ENCODE peak calls at places on chromosome 4, in four cellular contexts. X is cardiac muscle cell; A is left ventricle myocardium inferior; K is CD4-positive, alpha-beta T cell. Q is an unnamed sample.

GRCh38 chr4:8295471-8295870 is 25.9 kb downstream of the HTRA3 start:
- DNase-seq in A (no peak), X (no peak), K (no peak), Q (no peak)

GRCh38 chr4:6452897-6453687 is 19.3 kb downstream of the PPP2R2C start:
- DNase-seq in K (no peak), A (no peak), X (no peak), Q (no peak)

GRCh38 chr4:125085-125820 is 952 bp downstream of the ZNF718 start:
- DNase-seq in X (peak), K (peak), A (peak), Q (no peak)

GRCh38 chr4:30256105-30256828 is 463.9 kb upstream of the PCDH7 start:
- DNase-seq in X (no peak), K (no peak), A (no peak), Q (no peak)

GRCh38 chr4:66558651-66559050 is 888.4 kb upstream of the EPHA5 start:
- DNase-seq in A (no peak), K (no peak), X (no peak), Q (no peak)

GRCh38 chr4:82360298-82361177 is 13.3 kb downstream of the HNRNPD start:
- DNase-seq in A (no peak), K (no peak), X (peak), Q (no peak)

GRCh38 chr4:112840061-112840460 is 203.1 kb downstream of the LARP7 start:
- DNase-seq in X (no peak), A (no peak), K (no peak), Q (no peak)

GRCh38 chr4:150080335-150080734 is 2.1 kb downstream of the DCLK2 start:
- DNase-seq in A (no peak), K (no peak), X (peak), Q (no peak)

GRCh38 chr4:89674876-89675459 is 162.0 kb downstream of the SNCA start:
- DNase-seq in X (no peak), K (no peak), A (no peak), Q (no peak)

GRCh38 chr4:24285759-24286158 is 298.6 kb downstream of the DHX15 start:
- DNase-seq in X (no peak), K (no peak), A (no peak), Q (no peak)

GRCh38 chr4:4541040-4541631 is 712 bp downstream of the STX18 start:
- DNase-seq in A (no peak), X (peak), K (no peak), Q (no peak)

GRCh38 chr4:924107-925096 is 7.7 kb downstream of the GAK start:
- DNase-seq in X (peak), A (no peak), K (no peak), Q (no peak)

GRCh38 chr4:6076391-6076790 is 58.2 kb upstream of the C4orf50 start:
- DNase-seq in K (no peak), X (no peak), A (no peak), Q (no peak)

GRCh38 chr4:84965558-84966381 is 720 bp downstream of the WDFY3 start:
- DNase-seq in X (peak), K (no peak), A (peak), Q (peak)

GRCh38 chr4:124933521-124933920 is 221.0 kb upstream of the ANKRD50 start:
- DNase-seq in X (no peak), A (no peak), K (no peak), Q (no peak)

GRCh38 chr4:89308161-89308500 is 531 bp upstream of the GPRIN3 start:
- DNase-seq in A (no peak), X (no peak), K (no peak), Q (no peak)

GRCh38 chr4:27248829-27249228 is 388.2 kb downstream of the STIM2 start:
- DNase-seq in A (no peak), K (no peak), X (no peak), Q (no peak)

GRCh38 chr4:14218641-14219040 is 591.1 kb upstream of the BOD1L1 start:
- DNase-seq in K (no peak), A (no peak), X (no peak), Q (no peak)

GRCh38 chr4:48780867-48781219 is 764 bp upstream of the FRYL start:
- DNase-seq in X (peak), A (no peak), K (peak), Q (no peak)

GRCh38 chr4:55355555-55355954 is 9.5 kb downstream of the SRD5A3 start:
- DNase-seq in K (no peak), X (no peak), A (no peak), Q (no peak)

GRCh38 chr4:8101796-8102355 is 56.7 kb downstream of the ABLIM2 start:
- DNase-seq in K (no peak), X (no peak), A (no peak), Q (no peak)

GRCh38 chr4:171719691-171720090 is 93.5 kb upstream of the GALNTL6 start:
- DNase-seq in X (no peak), A (no peak), K (no peak), Q (no peak)

GRCh38 chr4:186948361-186949291 is 225.0 kb upstream of the FAT1 start:
- DNase-seq in A (no peak), X (peak), K (no peak), Q (no peak)

GRCh38 chr4:47704693-47705325 is 133.1 kb downstream of the CORIN start:
- DNase-seq in X (peak), K (no peak), A (peak), Q (no peak)

GRCh38 chr4:103375278-103375677 is 177.1 kb upstream of the CENPE start:
- DNase-seq in K (no peak), A (no peak), X (peak), Q (no peak)

GRCh38 chr4:6079965-6080364 is 61.7 kb upstream of the C4orf50 start:
- DNase-seq in K (no peak), X (no peak), A (no peak), Q (no peak)

GRCh38 chr4:25031077-25031606 is 396 bp upstream of the LGI2 start:
- DNase-seq in A (peak), X (peak), K (no peak), Q (no peak)

GRCh38 chr4:108762559-108763225 is at the start of gene ETNPPL:
- DNase-seq in K (no peak), A (peak), X (peak), Q (peak)

GRCh38 chr4:72875545-72875944 is 194.0 kb downstream of the COX18 start:
- DNase-seq in X (no peak), A (no peak), K (no peak), Q (no peak)

GRCh38 chr4:128768373-128768996 is 41.0 kb upstream of the JADE1 start:
- DNase-seq in K (no peak), X (peak), A (no peak), Q (no peak)

GRCh38 chr4:82382756-82383155 is 9.0 kb upstream of the HNRNPD start:
- DNase-seq in K (no peak), A (no peak), X (no peak), Q (no peak)

GRCh38 chr4:67052981-67053380 is 492.3 kb downstream of the CENPC start:
- DNase-seq in X (no peak), A (no peak), K (no peak), Q (no peak)

GRCh38 chr4:95204267-95204835 is 344.4 kb downstream of the UNC5C start:
- DNase-seq in X (peak), A (no peak), K (no peak), Q (no peak)

GRCh38 chr4:156575430-156576073 is 396.0 kb downstream of the PDGFC start:
- DNase-seq in X (peak), K (no peak), A (no peak), Q (no peak)

GRCh38 chr4:89299153-89299789 is 8.3 kb downstream of the GPRIN3 start:
- DNase-seq in K (no peak), X (no peak), A (no peak), Q (no peak)

GRCh38 chr4:37905526-37906169 is 14.8 kb downstream of the TBC1D1 start:
- DNase-seq in K (no peak), X (no peak), A (no peak), Q (no peak)

GRCh38 chr4:1053080-1053661 is 41.7 kb downstream of the FGFRL1 start:
- DNase-seq in X (peak), A (no peak), K (no peak), Q (no peak)

GRCh38 chr4:136025540-136025939 is 1506.8 kb downstream of the PCDH18 start:
- DNase-seq in K (no peak), X (no peak), A (no peak), Q (no peak)

GRCh38 chr4:69523385-69524132 is 27.9 kb upstream of the UGT2B4 start:
- DNase-seq in A (no peak), X (peak), K (no peak), Q (no peak)

DNA sequence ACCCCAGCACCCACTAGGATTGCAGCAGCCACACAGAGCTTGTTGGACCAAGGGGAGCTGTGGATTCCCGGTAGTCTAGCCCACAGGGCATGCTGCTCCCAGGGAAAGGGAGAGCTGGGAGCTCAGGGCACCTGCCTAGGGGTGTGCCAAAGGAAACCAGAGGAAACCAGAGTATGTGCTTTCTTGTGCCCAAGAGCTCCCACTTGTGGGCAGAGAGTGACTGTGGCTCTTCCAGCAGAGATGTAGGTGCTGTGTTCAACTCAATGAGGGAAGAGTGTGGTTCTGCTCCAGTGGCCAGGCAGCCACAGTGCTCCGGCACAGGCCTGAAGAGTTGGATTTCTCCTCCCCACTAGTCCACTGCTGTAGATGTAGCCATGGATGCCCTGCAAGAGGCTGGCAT is 1050.0 kb upstream of the INTU start:
- DNase-seq in A (no peak), K (no peak), X (no peak), Q (no peak)
- TF ChIP-seq CTCF in A (no peak), K (no peak), X (peak), Q (peak)

GRCh38 chr4:16289872-16290554 is 63.7 kb upstream of the TAPT1 start:
- DNase-seq in K (no peak), A (no peak), X (peak), Q (no peak)
- TF ChIP-seq CTCF in K (peak), A (peak), X (peak), Q (peak)

GRCh38 chr4:122146652-122147051 is 5.5 kb upstream of the BLTP1 start:
- DNase-seq in K (no peak), X (no peak), A (no peak), Q (no peak)

GRCh38 chr4:122152699-122153328 is 683 bp downstream of the BLTP1 start:
- DNase-seq in X (peak), A (peak), K (peak), Q (peak)

GRCh38 chr4:122150896-122151295 is 1.2 kb upstream of the BLTP1 start:
- DNase-seq in A (no peak), K (no peak), X (no peak), Q (no peak)

GRCh38 chr4:122156819-122157218 is 4.7 kb downstream of the BLTP1 start:
- DNase-seq in A (no peak), K (no peak), X (peak), Q (no peak)

DNA sequence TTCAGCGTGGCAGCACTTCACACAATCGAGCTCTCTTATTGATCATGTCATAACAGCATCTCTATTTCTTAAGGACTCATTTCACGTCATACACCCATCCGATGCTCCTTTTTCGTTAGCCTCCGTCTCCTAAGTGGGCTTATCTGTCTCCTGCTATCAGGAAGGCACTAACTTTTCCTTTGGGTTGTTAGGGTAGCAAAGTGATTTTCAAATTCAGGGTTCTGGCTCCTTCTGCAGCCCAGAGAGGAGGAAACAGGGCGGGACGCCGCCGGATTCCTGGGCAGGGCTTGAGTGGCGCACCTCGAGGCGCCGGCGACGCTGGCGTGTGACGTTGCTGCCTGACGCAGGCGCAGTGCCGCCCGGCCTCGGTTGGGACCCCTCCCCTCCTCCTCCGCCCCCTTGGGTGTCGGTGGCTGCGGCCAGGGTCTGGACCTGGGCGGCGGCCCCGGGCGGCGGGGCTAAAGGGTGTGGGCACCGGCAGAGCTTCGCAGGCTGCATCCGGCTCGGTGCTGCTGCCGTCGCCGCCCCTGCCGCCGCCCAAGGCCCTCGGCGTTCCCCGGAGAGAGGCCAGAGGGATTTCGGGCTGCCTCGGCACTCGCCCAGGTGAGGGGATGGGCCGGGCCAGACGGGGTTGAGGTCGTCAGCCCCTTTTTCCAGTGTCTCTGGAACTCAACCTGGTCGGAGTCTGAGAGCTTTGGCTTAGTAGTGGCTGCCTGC is at the start of gene BLTP1:
- DNase-seq in X (peak), K (peak), A (peak), Q (peak)
- TF ChIP-seq CTCF in X (no peak), K (no peak), A (no peak), Q (no peak)

GRCh38 chr4:145890689-145891088 is 47.9 kb downstream of the ZNF827 start:
- DNase-seq in K (no peak), A (no peak), X (no peak), Q (no peak)

GRCh38 chr4:145888393-145888792 is 50.2 kb downstream of the ZNF827 start:
- DNase-seq in K (no peak), A (no peak), X (no peak), Q (no peak)

GRCh38 chr4:145887241-145887964 is 51.2 kb downstream of the ZNF827 start:
- DNase-seq in A (no peak), K (no peak), X (peak), Q (no peak)

GRCh38 chr4:145895056-145895455 is 43.6 kb downstream of the ZNF827 start:
- DNase-seq in X (no peak), K (no peak), A (no peak), Q (no peak)

GRCh38 chr4:145891958-145892357 is 46.7 kb downstream of the ZNF827 start:
- DNase-seq in K (no peak), A (no peak), X (no peak), Q (no peak)
- TF ChIP-seq CTCF in K (no peak), A (no peak), X (no peak), Q (peak)

GRCh38 chr4:173537628-173538147 is 7.7 kb upstream of the HAND2 start:
- DNase-seq in X (no peak), K (no peak), A (no peak), Q (no peak)

GRCh38 chr4:173534439-173534838 is 4.4 kb upstream of the HAND2 start:
- DNase-seq in K (no peak), A (no peak), X (no peak), Q (no peak)

GRCh38 chr4:173535165-173535737 is 5.2 kb upstream of the HAND2 start:
- DNase-seq in K (no peak), A (no peak), X (no peak), Q (no peak)

GRCh38 chr4:173536808-173537429 is 6.9 kb upstream of the HAND2 start:
- DNase-seq in K (no peak), A (no peak), X (no peak), Q (no peak)

DNA sequence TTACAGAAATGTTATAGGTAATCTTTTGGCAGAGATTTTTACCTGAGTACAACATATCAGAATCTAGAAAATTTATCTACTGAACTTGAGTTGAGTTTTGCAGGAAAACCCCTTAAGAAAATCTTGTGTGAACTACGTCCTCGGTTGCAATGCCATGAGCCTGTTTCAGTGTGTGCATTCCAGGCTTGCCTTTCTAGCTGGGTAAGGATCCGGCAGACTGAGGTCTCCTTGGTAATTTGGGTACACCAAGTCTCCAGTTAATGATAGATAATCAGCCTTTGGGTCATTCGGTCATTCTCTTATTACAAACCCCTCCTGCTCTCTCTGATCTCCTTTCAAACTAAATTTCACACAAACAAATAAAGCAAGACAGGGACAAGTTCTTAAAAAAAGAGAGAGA is 5.9 kb upstream of the HAND2 start:
- DNase-seq in K (no peak), X (no peak), A (no peak), Q (no peak)
- TF ChIP-seq CTCF in K (no peak), X (no peak), A (no peak), Q (no peak)

GRCh38 chr4:164748375-164748774 is 5.6 kb upstream of the SMIM31 start:
- DNase-seq in A (no peak), X (peak), K (no peak), Q (no peak)
- TF ChIP-seq CTCF in A (peak), X (peak), K (peak), Q (peak)

GRCh38 chr4:56435001-56435747 is at the start of gene PPAT:
- DNase-seq in A (peak), X (peak), K (peak), Q (peak)
- TF ChIP-seq CTCF in A (peak), X (no peak), K (peak), Q (peak)

GRCh38 chr4:87005690-87006461 is 71.1 kb downstream of the AFF1 start:
- DNase-seq in K (no peak), A (no peak), X (no peak), Q (no peak)

GRCh38 chr4:87009095-87009648 is 74.4 kb downstream of the AFF1 start:
- DNase-seq in A (no peak), X (no peak), K (no peak), Q (no peak)

GRCh38 chr4:87007345-87008181 is 72.8 kb downstream of the AFF1 start:
- DNase-seq in X (peak), A (peak), K (peak), Q (no peak)

GRCh38 chr4:87005369-87005689 is 70.5 kb downstream of the AFF1 start:
- DNase-seq in A (no peak), K (no peak), X (no peak), Q (no peak)

GRCh38 chr4:87006531-87007344 is 71.9 kb downstream of the AFF1 start:
- DNase-seq in A (peak), K (peak), X (peak), Q (peak)
- TF ChIP-seq CTCF in A (peak), K (peak), X (peak), Q (peak)

GRCh38 chr4:76251448-76252270 is at the start of gene FAM47E:
- DNase-seq in K (peak), A (peak), X (peak), Q (peak)
- TF ChIP-seq CTCF in K (peak), A (peak), X (peak), Q (peak)